ENCODE peak calls at places on chromosome 9, in seven cellular contexts. C is NCI-H460, X is neural progenitor cell, N is PC-3, P is substantia nigra, U is lower leg skin, D is lower lobe of right lung. F is an unnamed sample.

GRCh38 chr9:116081437-116082110 is 72.0 kb upstream of the PAPPA start:
- DNase-seq in N (no peak), U (no peak), D (no peak), C (no peak), X (no peak), P (no peak), F (no peak)

GRCh38 chr9:804026-804425 is 37.5 kb upstream of the DMRT1 start:
- DNase-seq in P (no peak), X (no peak), U (no peak), N (no peak), D (no peak), C (no peak), F (no peak)

GRCh38 chr9:86043999-86044398 is 55.4 kb downstream of the GOLM1 start:
- DNase-seq in C (peak), X (peak), N (peak), U (no peak), P (no peak), D (no peak), F (no peak)

GRCh38 chr9:85688361-85688760 is 53.4 kb downstream of the AGTPBP1 start:
- DNase-seq in N (no peak), X (no peak), C (no peak), U (no peak), P (no peak), D (no peak), F (no peak)

GRCh38 chr9:137277329-137278041 is at the start of gene TOR4A:
- DNase-seq in X (peak), D (peak), N (peak), C (peak), U (no peak), P (peak), F (peak)

GRCh38 chr9:73080110-73080683 is 71.5 kb upstream of the ANXA1 start:
- DNase-seq in U (no peak), D (no peak), C (no peak), N (peak), P (no peak), X (peak), F (no peak)

GRCh38 chr9:36597412-36598178 is 24.9 kb downstream of the MELK start:
- DNase-seq in X (peak), D (no peak), C (peak), U (no peak), P (no peak), N (peak), F (no peak)

GRCh38 chr9:8660383-8660782 is 860.8 kb upstream of the DMAC1 start:
- DNase-seq in X (no peak), U (peak), P (peak), C (no peak), D (no peak), N (no peak), F (peak)

GRCh38 chr9:126695186-126696090 is 81.7 kb downstream of the LMX1B start:
- DNase-seq in D (peak), U (no peak), X (peak), C (no peak), P (no peak), N (no peak), F (no peak)

GRCh38 chr9:137064027-137064879 is 6.1 kb downstream of the SAPCD2 start:
- DNase-seq in X (peak), U (no peak), N (peak), D (peak), P (peak), C (peak), F (no peak)

GRCh38 chr9:5784526-5785315 is 48.2 kb downstream of the ERMP1 start:
- DNase-seq in P (no peak), C (no peak), N (no peak), D (no peak), U (no peak), X (no peak), F (no peak)

GRCh38 chr9:89502038-89502601 is 4.2 kb upstream of the SEMA4D start:
- DNase-seq in X (no peak), U (no peak), N (no peak), D (no peak), C (no peak), P (no peak), F (no peak)

GRCh38 chr9:127318651-127319167 is 54.1 kb downstream of the GARNL3 start:
- DNase-seq in D (no peak), X (no peak), U (no peak), N (no peak), P (no peak), C (no peak), F (no peak)

GRCh38 chr9:77170991-77171699 is 6.2 kb upstream of the VPS13A start:
- DNase-seq in C (no peak), U (no peak), D (no peak), X (no peak), P (no peak), N (no peak), F (no peak)

GRCh38 chr9:106421772-106422171 is 441.2 kb upstream of the ZNF462 start:
- DNase-seq in D (no peak), U (no peak), N (peak), X (no peak), P (no peak), C (no peak), F (no peak)

GRCh38 chr9:33416996-33417395 is 14.6 kb upstream of the AQP7 start:
- DNase-seq in X (no peak), N (no peak), U (no peak), P (no peak), C (no peak), D (no peak), F (no peak)

GRCh38 chr9:18360005-18360404 is 113.9 kb upstream of the ADAMTSL1 start:
- DNase-seq in X (no peak), C (no peak), D (no peak), U (no peak), P (no peak), N (no peak), F (no peak)

GRCh38 chr9:108997112-108997511 is 16.2 kb downstream of the CTNNAL1 start:
- DNase-seq in P (no peak), U (no peak), C (no peak), N (no peak), X (no peak), D (no peak), F (no peak)

GRCh38 chr9:93261735-93262523 is 78.0 kb downstream of the WNK2 start:
- DNase-seq in C (no peak), N (no peak), U (no peak), X (no peak), D (peak), P (no peak), F (no peak)

GRCh38 chr9:133368249-133368881 is 7.5 kb downstream of the SURF4 start:
- DNase-seq in P (no peak), D (no peak), N (no peak), U (no peak), C (peak), X (no peak), F (no peak)

GRCh38 chr9:113910036-113910639 is 34.0 kb downstream of the ZNF618 start:
- DNase-seq in N (no peak), U (no peak), X (no peak), P (no peak), C (no peak), D (peak), F (no peak)

GRCh38 chr9:35910613-35911488 is 1.6 kb downstream of the SPAAR start:
- DNase-seq in D (peak), P (no peak), C (peak), X (peak), U (no peak), N (peak), F (peak)

GRCh38 chr9:36207546-36208012 is 16.9 kb downstream of the CLTA start:
- DNase-seq in U (no peak), C (no peak), D (no peak), N (peak), P (no peak), X (no peak), F (no peak)

GRCh38 chr9:114641974-114642373 is 15.6 kb downstream of the TEX53 start:
- DNase-seq in U (no peak), N (no peak), D (no peak), C (no peak), X (no peak), P (no peak), F (no peak)

GRCh38 chr9:16901589-16901988 is 31.1 kb upstream of the BNC2 start:
- DNase-seq in P (no peak), U (no peak), C (no peak), X (no peak), D (no peak), N (peak), F (no peak)

GRCh38 chr9:5872496-5872895 is 18.2 kb upstream of the MLANA start:
- DNase-seq in N (no peak), U (no peak), X (no peak), D (no peak), P (no peak), C (no peak), F (no peak)

GRCh38 chr9:122518226-122518625 is 715 bp upstream of the OR1J4 start:
- DNase-seq in X (no peak), N (no peak), C (no peak), D (no peak), P (no peak), U (no peak), F (no peak)

GRCh38 chr9:97689401-97689800 is 7.7 kb downstream of the XPA start:
- DNase-seq in N (peak), C (no peak), D (no peak), X (no peak), U (no peak), P (no peak), F (no peak)

GRCh38 chr9:36842560-36843530 is 191.2 kb downstream of the PAX5 start:
- DNase-seq in P (no peak), N (no peak), D (no peak), X (peak), C (no peak), U (no peak), F (no peak)

GRCh38 chr9:135521608-135522095 is 412 bp downstream of the LCN1 start:
- DNase-seq in X (no peak), D (no peak), C (no peak), P (no peak), U (no peak), N (no peak), F (no peak)

GRCh38 chr9:87336914-87337333 is 160.7 kb upstream of the DAPK1 start:
- DNase-seq in C (peak), N (peak), X (peak), P (no peak), U (no peak), D (no peak), F (no peak)

GRCh38 chr9:100577776-100578448 is at the start of gene CAVIN4:
- DNase-seq in C (no peak), D (no peak), U (no peak), N (no peak), X (no peak), P (no peak), F (no peak)

GRCh38 chr9:16257604-16258003 is 612.9 kb downstream of the BNC2 start:
- DNase-seq in N (peak), P (no peak), C (no peak), X (peak), U (no peak), D (no peak), F (no peak)

GRCh38 chr9:91451431-91452270 is 28.0 kb upstream of the NFIL3 start:
- DNase-seq in N (no peak), P (no peak), X (no peak), U (no peak), D (no peak), C (no peak), F (no peak)

GRCh38 chr9:26945591-26945990 is 1.5 kb downstream of the PLAA start:
- DNase-seq in D (no peak), X (peak), N (no peak), C (no peak), P (no peak), U (no peak), F (no peak)

F was measured in tibial nerve.